ENCODE peak calls at places on chromosome 18, in five cellular contexts. N is trophoblast cell, U is mesenchymal stem cell, B is keratinocyte, V is IMR-90. S is an unnamed sample.

GRCh38 chr18:46481048-46481846 is 175.8 kb downstream of the LOXHD1 start:
- DNase-seq in N (peak), U (peak), B (no peak), V (peak), S (peak)

GRCh38 chr18:2981212-2981728 is 31.7 kb downstream of the LPIN2 start:
- DNase-seq in N (peak), U (peak), B (no peak), V (peak), S (peak)

GRCh38 chr18:21180588-21180987 is 61.4 kb upstream of the GREB1L start:
- DNase-seq in N (no peak), U (no peak), B (no peak), V (no peak), S (no peak)

GRCh38 chr18:59516356-59517155 is 157.5 kb upstream of the LMAN1 start:
- DNase-seq in N (peak), U (peak), B (no peak), V (peak), S (peak)

GRCh38 chr18:64017870-64018269 is 48.0 kb downstream of the SERPINB8 start:
- DNase-seq in N (peak), U (peak), B (no peak), V (peak), S (peak)

GRCh38 chr18:78778651-78779050 is 201.0 kb upstream of the SALL3 start:
- DNase-seq in N (no peak), U (no peak), B (no peak), V (no peak), S (no peak)

GRCh38 chr18:74831571-74832250 is 234.0 kb downstream of the ZNF407 start:
- DNase-seq in N (no peak), U (no peak), B (peak), V (peak), S (peak)

GRCh38 chr18:25915907-25916306 is 174.5 kb downstream of the SS18 start:
- DNase-seq in N (peak), U (no peak), B (no peak), V (no peak), S (peak)

GRCh38 chr18:11570770-11571169 is 38.6 kb upstream of the SLC35G4 start:
- DNase-seq in N (no peak), U (peak), B (no peak), V (peak), S (peak)

GRCh38 chr18:79687806-79688205 is 8.2 kb downstream of the CTDP1 start:
- DNase-seq in N (no peak), U (peak), B (no peak), V (peak), S (peak)

GRCh38 chr18:53070706-53071105 is 730.7 kb downstream of the DCC start:
- DNase-seq in N (no peak), U (no peak), B (no peak), V (no peak), S (no peak)
- H3K27ac ChIP-seq in N (no peak), U (no peak), B (no peak), V (no peak), S (no peak)

GRCh38 chr18:43129946-43130523 is 14.6 kb upstream of the RIT2 start:
- DNase-seq in N (no peak), U (peak), B (no peak), V (no peak), S (no peak)

GRCh38 chr18:43139288-43139946 is 23.9 kb upstream of the RIT2 start:
- DNase-seq in N (no peak), U (no peak), B (no peak), V (no peak), S (no peak)

DNA sequence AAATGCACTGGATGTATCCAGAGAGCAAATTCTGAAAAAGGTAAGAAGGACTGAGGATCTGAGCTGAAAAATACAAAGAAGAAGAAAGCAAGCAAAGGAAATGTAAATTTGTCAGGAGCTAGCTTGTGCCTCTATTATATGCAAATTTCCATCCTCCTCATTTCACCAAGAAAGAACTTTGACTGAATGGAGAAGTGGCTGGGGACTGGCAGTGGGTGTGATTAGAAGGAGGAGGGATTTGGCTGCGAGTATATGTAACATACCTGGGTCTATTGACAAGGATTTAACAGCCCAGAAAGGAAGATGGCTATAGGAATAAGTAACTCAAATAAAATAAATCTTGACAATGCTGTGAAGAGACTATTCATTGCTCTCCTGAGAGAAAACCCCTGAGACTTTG is 19.4 kb upstream of the RIT2 start:
- DNase-seq in N (no peak), U (no peak), B (no peak), V (no peak), S (no peak)
- H3K9ac ChIP-seq in N (no peak), U (no peak), B (no peak), V (no peak), S (no peak)

GRCh38 chr18:49857708-49858107 is 44.4 kb upstream of the ACAA2 start:
- DNase-seq in N (no peak), U (no peak), B (no peak), V (no peak), S (no peak)
- H3K27ac ChIP-seq in N (no peak), U (no peak), B (no peak), V (no peak), S (no peak)

GRCh38 chr18:76824754-76825153 is 2.4 kb downstream of the ZNF236 start:
- DNase-seq in N (no peak), U (no peak), B (no peak), V (no peak), S (no peak)
- H3K9ac ChIP-seq in N (no peak), U (no peak), B (no peak), V (no peak), S (no peak)

DNA sequence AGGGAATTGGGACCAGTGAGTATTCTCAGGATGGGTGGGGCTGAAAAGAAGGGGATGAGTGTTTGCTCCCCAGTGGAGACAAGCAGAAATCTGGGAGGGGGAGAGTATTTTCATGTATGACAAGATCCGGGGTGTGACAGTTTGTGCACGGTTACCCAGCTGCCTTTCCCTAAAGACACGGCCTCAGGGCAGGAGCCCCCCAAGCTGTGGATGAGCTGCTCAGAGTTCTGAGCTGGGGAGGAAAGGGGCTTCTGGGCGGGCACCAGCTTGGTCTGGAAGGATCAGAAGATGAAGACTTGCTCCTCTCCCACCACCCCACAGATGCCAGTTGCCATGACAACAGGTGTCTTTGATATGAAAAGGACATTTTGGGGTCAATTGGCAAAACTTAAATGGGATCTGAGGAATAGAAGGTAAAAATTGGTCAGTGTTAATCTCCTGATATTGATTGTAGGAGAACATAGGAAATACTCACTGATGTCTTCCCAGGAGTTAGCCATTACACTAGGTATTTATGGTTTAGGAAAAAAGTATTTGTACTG is 29.2 kb downstream of the ZCCHC2 start:
- DNase-seq in N (no peak), U (no peak), B (no peak), V (no peak), S (no peak)
- H3K27ac ChIP-seq in N (no peak), U (no peak), B (no peak), V (no peak), S (no peak)

GRCh38 chr18:76801567-76802505 is 20.5 kb upstream of the ZNF236 start:
- DNase-seq in N (peak), U (peak), B (no peak), V (peak), S (peak)
- H3K9ac ChIP-seq in N (no peak), U (peak), B (peak), V (no peak), S (peak)

GRCh38 chr18:62324917-62325805 is at the start of gene TNFRSF11A:
- DNase-seq in N (peak), U (peak), B (no peak), V (no peak), S (peak)
- H3K27ac ChIP-seq in N (no peak), U (no peak), B (no peak), V (no peak), S (peak)

DNA sequence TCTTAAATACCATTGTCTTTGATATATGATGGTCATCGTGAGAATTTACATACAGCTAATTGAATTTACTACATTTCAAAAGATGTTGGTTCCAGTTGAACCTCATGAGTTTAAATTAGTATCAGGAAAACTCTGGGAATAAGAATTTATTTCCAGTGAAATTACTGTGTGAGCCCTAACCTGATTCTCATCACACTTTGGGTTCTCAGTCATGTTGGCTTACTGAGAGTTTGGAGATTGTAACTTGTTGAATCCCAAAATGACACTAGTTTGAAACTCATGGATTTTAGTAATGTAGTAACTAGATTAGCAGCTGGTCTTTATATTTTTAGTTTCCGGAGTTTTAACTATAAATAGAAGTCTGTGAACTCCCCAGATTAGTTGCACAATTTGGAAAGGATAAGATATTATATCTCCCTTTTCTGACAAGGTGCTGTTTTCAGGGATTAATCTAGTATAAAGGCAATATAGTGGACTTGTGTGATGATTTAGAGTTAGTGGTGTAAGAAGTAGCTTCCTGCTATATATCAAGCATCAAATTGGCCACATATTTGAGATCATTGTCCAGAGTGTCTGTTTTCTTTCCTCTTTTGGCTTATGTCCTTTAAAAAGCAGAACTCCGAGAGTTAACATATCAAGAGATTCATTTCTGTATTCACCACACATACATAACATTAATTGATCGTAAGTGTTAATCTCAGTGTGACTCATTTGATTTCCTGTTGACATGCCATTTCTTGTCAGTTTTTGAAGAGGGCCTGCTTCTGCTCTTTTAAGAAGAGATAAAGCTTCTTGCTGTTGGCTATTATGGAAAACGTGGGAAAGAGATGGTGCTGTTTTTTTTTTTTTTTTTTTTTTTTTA is 15.7 kb downstream of the NDUFV2 start:
- DNase-seq in N (no peak), U (peak), B (no peak), V (no peak), S (no peak)
- H3K9ac ChIP-seq in N (no peak), U (peak), B (peak), V (no peak), S (no peak)

GRCh38 chr18:36074435-36074834 is 7.1 kb upstream of the RPRD1A start:
- DNase-seq in N (no peak), U (no peak), B (no peak), V (no peak), S (no peak)
- H3K27ac ChIP-seq in N (no peak), U (no peak), B (no peak), V (no peak), S (no peak)